ENCODE peak calls at places on chromosomes 11 and 22, in six cellular contexts. W is mammary epithelial cell, Q is HFFc6, I is cardiac muscle cell, M is HS-27A, B is neuronal stem cell. Z is an unnamed sample.

GRCh38 chr11:68380786-68381622 is 68.6 kb downstream of the LRP5 start:
- DNase-seq in W (no peak), Q (no peak), I (peak), M (peak), B (no peak), Z (no peak)

GRCh38 chr22:20794132-20794990 is 20.4 kb downstream of the SERPIND1 start:
- DNase-seq in W (no peak), Q (no peak), I (no peak), M (no peak), B (no peak), Z (no peak)

GRCh38 chr11:64529559-64530520 is 61.2 kb upstream of the SLC22A12 start:
- DNase-seq in W (no peak), Q (no peak), I (no peak), M (no peak), B (no peak), Z (no peak)

GRCh38 chr11:44623321-44623715 is 57.9 kb downstream of the CD82 start:
- DNase-seq in W (no peak), Q (no peak), I (no peak), M (no peak), B (no peak), Z (no peak)

GRCh38 chr22:36337365-36338130 is 50.2 kb downstream of the MYH9 start:
- DNase-seq in W (no peak), Q (no peak), I (no peak), M (no peak), B (no peak), Z (no peak)

GRCh38 chr11:119894916-119895315 is 165.9 kb upstream of the NECTIN1 start:
- DNase-seq in W (no peak), Q (no peak), I (no peak), M (no peak), B (no peak), Z (no peak)

GRCh38 chr11:45902452-45903380 is 4.4 kb downstream of the FREY1 start:
- DNase-seq in W (no peak), Q (no peak), I (no peak), M (no peak), B (no peak), Z (no peak)

GRCh38 chr22:48800886-48801607 is 1026.6 kb downstream of the BRD1 start:
- DNase-seq in W (no peak), Q (no peak), I (no peak), M (no peak), B (no peak), Z (no peak)

GRCh38 chr11:57322881-57323467 is 1.8 kb downstream of the TNKS1BP1 start:
- DNase-seq in W (no peak), Q (no peak), I (no peak), M (no peak), B (no peak), Z (no peak)

GRCh38 chr11:14499178-14499559 is 442 bp downstream of the COPB1 start:
- DNase-seq in W (peak), Q (no peak), I (peak), M (peak), B (no peak), Z (no peak)

GRCh38 chr11:3106736-3107524 is 49.7 kb upstream of the CARS1 start:
- DNase-seq in W (no peak), Q (no peak), I (no peak), M (no peak), B (no peak), Z (no peak)

GRCh38 chr22:48758905-48759875 is 1068.5 kb downstream of the BRD1 start:
- DNase-seq in W (no peak), Q (no peak), I (no peak), M (no peak), B (no peak), Z (no peak)